ENCODE peak calls at places on chromosomes 11 and 22, in nine cellular contexts. Q is ACHN; O is NCI-H1436 treated with DMSO at 0.1 percent for 48 hours; X is stimulated activated CD8-positive, alpha-beta memory T cell treated with anti-CD3 and anti-CD28 coated beads, Interleukin-7, amount 100 ng/mL, for 24 hours; B is nephron progenitor cell; L is stimulated activated effector memory CD8-positive, alpha-beta T cell treated with anti-CD3 and anti-CD28 coated beads, Interleukin-12 subunit alpha, Interleukin-12 subunit beta, amount 100 ng/mL, for 72 hours; D is T-helper 2 cell; I is Right ventricle myocardium superior; F is effector memory CD4-positive, alpha-beta T cell. K is an unnamed sample.

GRCh38 chr11:129895126-129896041 is at the start of gene NFRKB:
- DNase-seq in Q (peak), O (peak), X (peak), B (peak), L (peak), D (peak), I (peak), F (peak), K (peak)

GRCh38 chr11:37504066-37504611 is 906.1 kb upstream of the RAG2 start:
- DNase-seq in Q (no peak), O (no peak), X (no peak), B (no peak), L (no peak), D (no peak), I (no peak), F (no peak), K (no peak)

GRCh38 chr11:5291207-5291838 is 10.4 kb downstream of the OR51B4 start:
- DNase-seq in Q (peak), O (no peak), X (no peak), B (no peak), L (no peak), D (no peak), I (no peak), F (no peak), K (peak)

GRCh38 chr11:120324932-120325810 is at the start of gene TLCD5:
- DNase-seq in Q (peak), O (peak), X (peak), B (peak), L (no peak), D (no peak), I (peak), F (peak), K (peak)

GRCh38 chr22:47352920-47353700 is 590.7 kb downstream of the TBC1D22A start:
- DNase-seq in Q (no peak), O (no peak), X (no peak), B (no peak), L (no peak), D (no peak), I (no peak), F (no peak), K (no peak)

GRCh38 chr11:121408830-121409229 is 43.3 kb upstream of the SORL1 start:
- DNase-seq in Q (no peak), O (no peak), X (no peak), B (no peak), L (no peak), D (no peak), I (no peak), F (no peak), K (no peak)

GRCh38 chr11:47348859-47349258 is 3.6 kb downstream of the MYBPC3 start:
- DNase-seq in Q (peak), O (no peak), X (no peak), B (no peak), L (no peak), D (no peak), I (no peak), F (no peak), K (no peak)

GRCh38 chr22:27493797-27494196 is 307.8 kb downstream of the MN1 start:
- DNase-seq in Q (no peak), O (no peak), X (no peak), B (no peak), L (no peak), D (no peak), I (no peak), F (no peak), K (no peak)

GRCh38 chr11:67273260-67273990 is 7.2 kb downstream of the GRK2 start:
- DNase-seq in Q (no peak), O (no peak), X (no peak), B (no peak), L (no peak), D (no peak), I (peak), F (no peak), K (no peak)

GRCh38 chr11:72144807-72145565 is 9.5 kb downstream of the FOLR3 start:
- DNase-seq in Q (peak), O (no peak), X (no peak), B (no peak), L (no peak), D (no peak), I (no peak), F (no peak), K (no peak)

GRCh38 chr11:64690235-64690634 is 32.8 kb downstream of the NRXN2 start:
- DNase-seq in Q (no peak), O (no peak), X (no peak), B (peak), L (no peak), D (no peak), I (no peak), F (no peak), K (no peak)

GRCh38 chr11:86497310-86497709 is 122.6 kb downstream of the CCDC81 start:
- DNase-seq in Q (peak), O (no peak), X (no peak), B (no peak), L (no peak), D (no peak), I (no peak), F (no peak), K (no peak)

GRCh38 chr22:47165338-47165931 is 403.0 kb downstream of the TBC1D22A start:
- DNase-seq in Q (no peak), O (no peak), X (no peak), B (no peak), L (no peak), D (no peak), I (peak), F (no peak), K (no peak)

GRCh38 chr11:88363566-88364169 is 26.1 kb upstream of the CTSC start:
- DNase-seq in Q (no peak), O (no peak), X (no peak), B (no peak), L (no peak), D (no peak), I (no peak), F (no peak), K (no peak)

GRCh38 chr22:41367680-41368542 is 13.8 kb upstream of the TEF start:
- DNase-seq in Q (no peak), O (no peak), X (no peak), B (no peak), L (no peak), D (no peak), I (peak), F (no peak), K (no peak)

GRCh38 chr11:62108971-62109391 is 14.8 kb upstream of the INCENP start:
- DNase-seq in Q (no peak), O (no peak), X (no peak), B (no peak), L (no peak), D (no peak), I (no peak), F (no peak), K (no peak)

GRCh38 chr22:41222846-41223507 is 17.8 kb downstream of the CHADL start:
- DNase-seq in Q (no peak), O (no peak), X (no peak), B (no peak), L (no peak), D (no peak), I (no peak), F (no peak), K (no peak)

GRCh38 chr22:23231471-23232093 is 51.3 kb downstream of the BCR start:
- DNase-seq in Q (no peak), O (no peak), X (no peak), B (no peak), L (no peak), D (no peak), I (no peak), F (no peak), K (no peak)

GRCh38 chr11:122276221-122276620 is 160.2 kb upstream of the BLID start:
- DNase-seq in Q (no peak), O (no peak), X (no peak), B (no peak), L (no peak), D (no peak), I (no peak), F (no peak), K (no peak)

GRCh38 chr22:41619979-41620645 is 731 bp downstream of the DESI1 start:
- DNase-seq in Q (peak), O (no peak), X (no peak), B (peak), L (peak), D (peak), I (peak), F (peak), K (no peak)

GRCh38 chr11:65489061-65489705 is 9.7 kb upstream of the MALAT1 start:
- DNase-seq in Q (no peak), O (no peak), X (no peak), B (peak), L (no peak), D (no peak), I (peak), F (no peak), K (no peak)

GRCh38 chr11:29025001-29025400 is 916.8 kb downstream of the METTL15 start:
- DNase-seq in Q (no peak), O (no peak), X (no peak), B (no peak), L (no peak), D (no peak), I (no peak), F (no peak), K (no peak)

GRCh38 chr22:21624120-21624879 is 5.5 kb downstream of the YDJC start:
- DNase-seq in Q (peak), O (no peak), X (peak), B (peak), L (peak), D (no peak), I (peak), F (no peak), K (no peak)

GRCh38 chr11:78833237-78833636 is 258.6 kb upstream of the NARS2 start:
- DNase-seq in Q (no peak), O (no peak), X (no peak), B (peak), L (no peak), D (no peak), I (no peak), F (no peak), K (no peak)

GRCh38 chr11:104623518-104623917 is 274.7 kb downstream of the CASP12 start:
- DNase-seq in Q (no peak), O (no peak), X (no peak), B (no peak), L (no peak), D (no peak), I (no peak), F (no peak), K (no peak)